ENCODE peak calls at places on chromosomes 7 and 10, in eight cellular contexts. W is right cardiac atrium, E is heart left ventricle, Z is body of pancreas, J is lower lobe of right lung, I is A549, C is GM23338, Q is psoas muscle. M is an unnamed sample.

GRCh38 chr10:95208702-95209391 is 14.8 kb downstream of the ACSM6 start:
- ATAC-seq in I (no peak), Z (no peak), J (no peak), C (peak; percentile 79), W (no peak), E (no peak), Q (no peak), M (no peak)

GRCh38 chr10:3682745-3683144 is 102.3 kb downstream of the KLF6 start:
- ATAC-seq in J (no peak), E (no peak), Z (no peak), I (no peak), Q (no peak), C (no peak), W (no peak), M (no peak)

GRCh38 chr7:106944035-106944665 is 79.1 kb downstream of the PIK3CG start:
- ATAC-seq in E (no peak), I (no peak), Q (no peak), W (no peak), Z (no peak), J (no peak), C (peak; percentile 32), M (no peak)

GRCh38 chr10:21095494-21096055 is 198.5 kb upstream of the NEBL start:
- ATAC-seq in C (no peak), Q (no peak), Z (no peak), E (no peak), W (no peak), I (no peak), J (no peak), M (no peak)

GRCh38 chr7:23353172-23353571 is 54.0 kb downstream of the MALSU1 start:
- ATAC-seq in Q (no peak), E (no peak), Z (no peak), J (no peak), W (no peak), C (no peak), I (no peak), M (no peak)

GRCh38 chr7:15687645-15688025 is 1.2 kb upstream of the MEOX2 start:
- ATAC-seq in J (no peak), Q (no peak), Z (no peak), E (peak; percentile 25), W (no peak), I (no peak), C (peak; percentile 16), M (no peak)

GRCh38 chr10:4650109-4650508 is 175.9 kb upstream of the AKR1E2 start:
- ATAC-seq in C (no peak), Q (no peak), I (no peak), Z (no peak), E (peak; percentile 77), J (peak; percentile 82), W (peak; percentile 51), M (no peak)

GRCh38 chr7:30584415-30584814 is 10.3 kb upstream of the GARS1 start:
- ATAC-seq in Z (no peak), W (no peak), C (peak; percentile 90), E (no peak), J (no peak), I (no peak), Q (no peak), M (no peak)

GRCh38 chr7:101912711-101913110 is 95.3 kb downstream of the CUX1 start:
- ATAC-seq in W (no peak), Z (no peak), J (no peak), Q (no peak), C (no peak), I (no peak), E (no peak), M (no peak)

GRCh38 chr10:80945267-80945880 is 407.7 kb downstream of the SH2D4B start:
- ATAC-seq in C (peak; percentile 97), E (peak; percentile 58), Z (no peak), W (peak; percentile 43), Q (no peak), I (peak; percentile 62), J (no peak), M (no peak)

GRCh38 chr7:6648815-6649104 is 11.6 kb downstream of the ZNF316 start:
- ATAC-seq in Q (no peak), W (no peak), I (no peak), Z (no peak), J (no peak), E (no peak), C (no peak), M (no peak)

GRCh38 chr7:15582773-15583172 is 21.0 kb upstream of the AGMO start:
- ATAC-seq in Z (no peak), E (no peak), I (no peak), W (no peak), Q (no peak), J (no peak), C (no peak), M (no peak)

GRCh38 chr7:149822353-149822943 is 15.7 kb upstream of the ZNF862 start:
- ATAC-seq in C (no peak), I (no peak), W (no peak), J (no peak), Z (no peak), E (no peak), Q (no peak), M (no peak)

GRCh38 chr7:149869867-149870266 is 3.9 kb upstream of the ATP6V0E2 start:
- ATAC-seq in W (no peak), Q (no peak), J (no peak), C (no peak), Z (no peak), I (no peak), E (no peak), M (no peak)

GRCh38 chr10:131315343-131315742 is 3.8 kb upstream of the TCERG1L start:
- ATAC-seq in W (no peak), E (no peak), Z (no peak), J (no peak), C (no peak), I (no peak), Q (no peak), M (no peak)

GRCh38 chr10:133084491-133084890 is 3.2 kb upstream of the ADGRA1 start:
- ATAC-seq in Z (no peak), C (no peak), I (no peak), J (no peak), Q (no peak), E (no peak), W (no peak), M (no peak)

GRCh38 chr10:3494879-3495230 is 290.2 kb downstream of the KLF6 start:
- ATAC-seq in C (no peak), Z (no peak), E (no peak), J (no peak), W (peak; percentile 53), I (no peak), Q (no peak), M (no peak)

GRCh38 chr10:102776779-102777417 is 33.1 kb downstream of the WBP1L start:
- ATAC-seq in Q (peak; percentile 81), Z (peak; percentile 84), W (peak; percentile 85), C (peak; percentile 66), J (peak; percentile 85), I (peak; percentile 17), E (peak; percentile 82), M (peak; percentile 85)
- H3K4me3 ChIP-seq in Q (peak overlapping the region; percentile 81), Z (no peak overlapping the region), W (peak overlapping the region; percentile 81), C (peak overlapping the region; percentile 39), J (peak overlapping the region; percentile 39), I (no peak overlapping the region), E (peak overlapping the region; percentile 56), M (peak overlapping the region; percentile 52)

GRCh38 chr7:5283421-5284303 is 919 bp downstream of the SLC29A4 start:
- ATAC-seq in E (peak; percentile 12), Z (peak; percentile 27), I (peak; percentile 46), J (peak; percentile 56), C (peak; percentile 18), W (peak; percentile 46), Q (peak; percentile 43), M (no peak)
- H3K4me3 ChIP-seq in E (peak overlapping the region; percentile 52), Z (no peak overlapping the region), I (peak overlapping the region; percentile 74), J (peak overlapping the region; percentile 47), C (peak overlapping the region; percentile 64), W (peak overlapping the region; percentile 75), Q (peak overlapping the region; percentile 57), M (peak overlapping the region; percentile 52)

GRCh38 chr10:101230185-101230917 is 1.1 kb upstream of the LBX1 start:
- ATAC-seq in Q (peak; percentile 61), E (no peak), J (peak; percentile 20), I (no peak), Z (no peak), C (peak; percentile 11), W (no peak), M (no peak)

GRCh38 chr10:101229275-101230184 is at the start of gene LBX1:
- ATAC-seq in Z (no peak), Q (peak; percentile 51), J (peak; percentile 7), I (no peak), C (peak; percentile 1), E (no peak), W (no peak), M (no peak)

GRCh38 chr10:101226888-101227736 is 2.2 kb downstream of the LBX1 start:
- ATAC-seq in Q (peak; percentile 3), E (no peak), C (no peak), J (no peak), I (no peak), Z (no peak), W (no peak), M (no peak)

GRCh38 chr10:101227765-101228681 is 1.2 kb downstream of the LBX1 start:
- ATAC-seq in J (no peak), I (peak; percentile 80), C (peak; percentile 12), Q (peak; percentile 59), E (no peak), W (no peak), Z (peak; percentile 19), M (no peak)

GRCh38 chr10:101228682-101229274 is 485 bp downstream of the LBX1 start:
- ATAC-seq in Q (peak; percentile 64), W (no peak), E (no peak), J (no peak), I (peak; percentile 37), Z (no peak), C (peak; percentile 2), M (no peak)
- H3K4me3 ChIP-seq in Q (peak overlapping the region; percentile 86), W (peak overlapping the region; percentile 28), E (peak overlapping the region; percentile 20), J (peak overlapping the region; percentile 30), I (peak overlapping the region; percentile 52), Z (no peak overlapping the region), C (no peak overlapping the region), M (no peak overlapping the region)

GRCh38 chr7:55021951-55022617 is 3.3 kb downstream of the EGFR start:
- ATAC-seq in W (no peak), E (peak; percentile 2), C (no peak), Q (peak; percentile 39), I (no peak), J (no peak), Z (no peak), M (peak; percentile 13)

GRCh38 chr7:55019691-55020480 is 1.1 kb downstream of the EGFR start:
- ATAC-seq in Q (peak; percentile 53), C (peak; percentile 58), E (peak; percentile 33), J (peak; percentile 59), I (peak; percentile 33), Z (peak; percentile 49), W (peak; percentile 1), M (peak; percentile 16)

GRCh38 chr7:55022618-55022985 is 3.8 kb downstream of the EGFR start:
- ATAC-seq in W (no peak), C (no peak), Q (no peak), J (no peak), I (no peak), Z (no peak), E (no peak), M (no peak)

GRCh38 chr7:55020481-55020871 is 1.7 kb downstream of the EGFR start:
- ATAC-seq in E (no peak), J (peak; percentile 63), Q (peak; percentile 65), W (no peak), Z (peak; percentile 45), C (no peak), I (no peak), M (peak; percentile 20)

DNA sequence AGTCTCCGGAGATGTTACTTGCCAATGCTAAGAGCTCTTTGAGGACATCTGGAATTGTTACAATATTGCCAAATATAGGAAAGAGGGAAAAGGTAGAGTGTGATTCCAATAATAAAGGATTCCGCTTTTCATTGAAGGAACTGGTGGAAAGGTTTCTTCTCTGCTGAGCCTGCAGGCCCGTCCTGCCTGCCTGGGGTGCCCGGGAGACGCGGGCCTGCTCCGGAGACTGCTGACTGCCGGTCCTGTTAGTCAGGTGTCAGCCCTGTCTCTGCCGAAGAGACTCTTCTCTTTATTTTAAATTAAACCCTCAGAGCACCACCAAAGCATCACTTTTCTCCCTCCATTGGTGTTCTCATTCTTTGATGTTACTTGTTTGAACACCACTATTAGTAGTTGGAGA is 2.2 kb downstream of the EGFR start:
- ATAC-seq in Q (peak; percentile 34), W (no peak), C (no peak), Z (no peak), E (no peak), I (no peak), J (no peak), M (no peak)
- H3K4me3 ChIP-seq in Q (peak overlapping the region; percentile 90), W (no peak overlapping the region), C (no peak overlapping the region), Z (no peak overlapping the region), E (peak overlapping the region; percentile 18), I (peak overlapping the region; percentile 95), J (peak overlapping the region; percentile 83), M (peak overlapping the region; percentile 75)

M was measured in gastroesophageal sphincter.